ENCODE peak calls at places on chromosomes 7 and 10, in four cellular contexts. N is left cardiac atrium; Y is body of pancreas; T is stimulated activated CD8-positive, alpha-beta memory T cell treated with anti-CD3 and anti-CD28 coated beads, Interleukin-12 subunit alpha, Interleukin-12 subunit beta, amount 100 ng/mL, for 4 hours. R is an unnamed sample.

GRCh38 chr7:47435889-47436312 is 146.0 kb downstream of the TNS3 start:
- DNase-seq in N (peak), Y (peak), T (no peak), R (no peak)

GRCh38 chr7:27031289-27032172 is 64.3 kb downstream of the HOXA1 start:
- DNase-seq in N (no peak), T (no peak), Y (no peak), R (no peak)

GRCh38 chr7:19665399-19666008 is 43.3 kb downstream of the POLR1F start:
- DNase-seq in T (no peak), N (no peak), Y (no peak), R (no peak)

GRCh38 chr10:317219-317868 is 182.1 kb downstream of the ZMYND11 start:
- DNase-seq in T (no peak), Y (no peak), N (peak), R (no peak)

GRCh38 chr10:133379801-133380666 is 972 bp downstream of the PAOX start:
- DNase-seq in N (peak), T (no peak), Y (no peak), R (no peak)

GRCh38 chr7:19144661-19145428 is at the start of gene FERD3L:
- DNase-seq in N (peak), Y (no peak), T (no peak), R (no peak)

GRCh38 chr10:45058580-45058979 is 57.9 kb downstream of the ZNF22 start:
- DNase-seq in N (no peak), T (no peak), Y (no peak), R (no peak)

GRCh38 chr10:126671402-126671975 is 996 bp upstream of the C10orf90 start:
- DNase-seq in N (no peak), Y (peak), T (no peak), R (no peak)

GRCh38 chr7:76091506-76091905 is 43.6 kb downstream of the MDH2 start:
- DNase-seq in T (no peak), N (no peak), Y (no peak), R (no peak)

GRCh38 chr10:22016046-22016705 is 12.6 kb upstream of the DNAJC1 start:
- DNase-seq in N (no peak), T (no peak), Y (no peak), R (no peak)

GRCh38 chr7:148503900-148504487 is 86.6 kb upstream of the C7orf33 start:
- DNase-seq in Y (no peak), N (no peak), T (no peak), R (no peak)

GRCh38 chr10:100516847-100517246 is 2.8 kb downstream of the SEC31B start:
- DNase-seq in N (no peak), Y (peak), T (no peak), R (no peak)

GRCh38 chr10:6204063-6204340 is 1.3 kb downstream of the PFKFB3 start:
- DNase-seq in Y (peak), N (peak), T (peak), R (no peak)

GRCh38 chr10:122120008-122120744 is 131.2 kb downstream of the TACC2 start:
- DNase-seq in N (no peak), T (no peak), Y (no peak), R (no peak)

GRCh38 chr10:6657669-6658068 is 77.6 kb upstream of the PRKCQ start:
- DNase-seq in Y (no peak), N (no peak), T (no peak), R (no peak)

GRCh38 chr7:98297619-98298286 is 16.3 kb downstream of the BRI3 start:
- DNase-seq in Y (no peak), N (no peak), T (no peak), R (no peak)

GRCh38 chr7:110948280-110948679 is 142.6 kb upstream of the LRRN3 start:
- DNase-seq in T (no peak), Y (no peak), N (no peak), R (no peak)

GRCh38 chr7:13197501-13197900 is 510.1 kb downstream of the ARL4A start:
- DNase-seq in N (no peak), Y (no peak), T (no peak), R (no peak)

GRCh38 chr7:40175725-40176510 is 41.1 kb downstream of the SUGCT start:
- DNase-seq in Y (peak), T (no peak), N (no peak), R (no peak)

GRCh38 chr10:87608756-87609155 is 50.9 kb upstream of the PAPSS2 start:
- DNase-seq in Y (no peak), T (no peak), N (no peak), R (no peak)

GRCh38 chr7:98745722-98746318 is 124.0 kb downstream of the TMEM130 start:
- DNase-seq in T (peak), Y (peak), N (peak), R (no peak)

GRCh38 chr10:33335550-33335799 is 1.0 kb upstream of the NRP1 start:
- DNase-seq in T (no peak), Y (no peak), N (no peak), R (no peak)

GRCh38 chr10:10499839-10500238 is 517.8 kb upstream of the CELF2 start:
- DNase-seq in N (no peak), T (no peak), Y (no peak), R (no peak)

GRCh38 chr7:130982160-130982638 is 248.2 kb upstream of the KLF14 start:
- DNase-seq in Y (no peak), N (no peak), T (no peak), R (no peak)

GRCh38 chr7:81267508-81267907 is 348.7 kb upstream of the SEMA3C start:
- DNase-seq in T (no peak), N (no peak), Y (peak), R (no peak)

GRCh38 chr10:92126100-92126650 is 164.7 kb downstream of the CPEB3 start:
- DNase-seq in N (no peak), Y (no peak), T (no peak), R (no peak)

GRCh38 chr7:142813262-142813661 is 41.6 kb upstream of the EPHB6 start:
- DNase-seq in N (no peak), Y (no peak), T (no peak), R (no peak)

GRCh38 chr10:95392711-95393164 is 101.9 kb upstream of the PDLIM1 start:
- DNase-seq in Y (no peak), N (no peak), T (no peak), R (no peak)

GRCh38 chr7:11833431-11833830 is 1.4 kb upstream of the THSD7A start:
- DNase-seq in N (no peak), Y (no peak), T (no peak), R (no peak)

GRCh38 chr10:21733710-21734109 is 199.7 kb downstream of the MLLT10 start:
- DNase-seq in T (no peak), N (no peak), Y (no peak), R (no peak)

GRCh38 chr10:13743101-13743693 is 156.4 kb downstream of the PRPF18 start:
- DNase-seq in Y (no peak), T (no peak), N (no peak), R (no peak)

GRCh38 chr10:102628451-102628911 is 15.8 kb upstream of the TRIM8 start:
- DNase-seq in N (peak), Y (peak), T (no peak), R (no peak)

GRCh38 chr10:122243560-122243959 is 27.5 kb upstream of the BTBD16 start:
- DNase-seq in Y (no peak), T (no peak), N (no peak), R (no peak)